ENCODE peak calls at places on chromosomes 12 and 14, in nine cellular contexts. One of them, this sample, is unnamed.
A peak's percentile ranks its signal among the peaks of the same experiment; 100 is the strongest.

GRCh38 chr12:94203796-94204195 is 55.4 kb downstream of the PLXNC1 start:
- DNase-seq in AG10803: no peak
- DNase-seq in AG09309: no peak
- DNase-seq in left ventricle myocardium inferior: no peak
- DNase-seq in K562: no peak
- DNase-seq in MM.1S: no peak
- DNase-seq in epithelial cell of proximal tubule: no peak
- DNase-seq in DND-41: no peak
- DNase-seq in sigmoid colon: no peak
- DNase-seq in this sample: no peak

GRCh38 chr14:61456720-61457119 is 135.3 kb downstream of the PRKCH start:
- DNase-seq in MM.1S: peak; percentile 58
- DNase-seq in K562: peak; percentile 68
- DNase-seq in AG09309: no peak
- DNase-seq in AG10803: peak; percentile 76
- DNase-seq in sigmoid colon: peak; percentile 87
- DNase-seq in left ventricle myocardium inferior: peak; percentile 74
- DNase-seq in epithelial cell of proximal tubule: no peak
- DNase-seq in DND-41: peak; percentile 85
- DNase-seq in this sample: peak; percentile 74

GRCh38 chr12:116697305-116698130 is 40.4 kb downstream of the SPRING1 start:
- DNase-seq in K562: peak; percentile 71
- DNase-seq in MM.1S: no peak
- DNase-seq in left ventricle myocardium inferior: peak; percentile 40
- DNase-seq in DND-41: peak; percentile 62
- DNase-seq in sigmoid colon: no peak
- DNase-seq in epithelial cell of proximal tubule: no peak
- DNase-seq in AG09309: no peak
- DNase-seq in AG10803: no peak
- DNase-seq in this sample: no peak

GRCh38 chr12:96806272-96806671 is 100.8 kb upstream of the NEDD1 start:
- DNase-seq in DND-41: no peak
- DNase-seq in MM.1S: no peak
- DNase-seq in left ventricle myocardium inferior: no peak
- DNase-seq in K562: no peak
- DNase-seq in AG09309: no peak
- DNase-seq in epithelial cell of proximal tubule: no peak
- DNase-seq in sigmoid colon: no peak
- DNase-seq in AG10803: no peak
- DNase-seq in this sample: no peak

GRCh38 chr12:104825408-104825807 is 132.7 kb downstream of the SLC41A2 start:
- DNase-seq in K562: peak; percentile 31
- DNase-seq in MM.1S: no peak
- DNase-seq in sigmoid colon: no peak
- DNase-seq in left ventricle myocardium inferior: no peak
- DNase-seq in epithelial cell of proximal tubule: no peak
- DNase-seq in DND-41: no peak
- DNase-seq in AG09309: no peak
- DNase-seq in AG10803: no peak
- DNase-seq in this sample: no peak

GRCh38 chr12:26011099-26011498 is 52.6 kb downstream of the RASSF8 start:
- DNase-seq in AG09309: peak; percentile 88
- DNase-seq in DND-41: no peak
- DNase-seq in left ventricle myocardium inferior: no peak
- DNase-seq in MM.1S: no peak
- DNase-seq in sigmoid colon: peak; percentile 71
- DNase-seq in AG10803: peak; percentile 96
- DNase-seq in epithelial cell of proximal tubule: no peak
- DNase-seq in K562: no peak
- DNase-seq in this sample: no peak

GRCh38 chr12:3968523-3968922 is 95.3 kb upstream of the PARP11 start:
- DNase-seq in MM.1S: no peak
- DNase-seq in DND-41: no peak
- DNase-seq in left ventricle myocardium inferior: no peak
- DNase-seq in AG09309: no peak
- DNase-seq in sigmoid colon: no peak
- DNase-seq in epithelial cell of proximal tubule: no peak
- DNase-seq in AG10803: no peak
- DNase-seq in K562: no peak
- DNase-seq in this sample: no peak

GRCh38 chr14:24051789-24052655 is at the start of gene CARMIL3:
- DNase-seq in MM.1S: peak; percentile 52
- DNase-seq in left ventricle myocardium inferior: peak; percentile 52
- DNase-seq in AG10803: peak; percentile 32
- DNase-seq in sigmoid colon: peak; percentile 77
- DNase-seq in K562: peak; percentile 81
- DNase-seq in epithelial cell of proximal tubule: no peak
- DNase-seq in AG09309: no peak
- DNase-seq in DND-41: peak; percentile 73
- DNase-seq in this sample: peak; percentile 64

GRCh38 chr14:102928412-102929348 is 6.2 kb downstream of the AMN start:
- DNase-seq in sigmoid colon: no peak
- DNase-seq in epithelial cell of proximal tubule: no peak
- DNase-seq in MM.1S: no peak
- DNase-seq in DND-41: peak; percentile 85
- DNase-seq in AG09309: no peak
- DNase-seq in AG10803: peak; percentile 17
- DNase-seq in left ventricle myocardium inferior: peak; percentile 58
- DNase-seq in K562: no peak
- DNase-seq in this sample: peak; percentile 46

GRCh38 chr12:120067084-120067869 is 49.3 kb downstream of the RAB35 start:
- DNase-seq in DND-41: no peak
- DNase-seq in K562: no peak
- DNase-seq in AG09309: no peak
- DNase-seq in sigmoid colon: no peak
- DNase-seq in MM.1S: no peak
- DNase-seq in left ventricle myocardium inferior: no peak
- DNase-seq in AG10803: no peak
- DNase-seq in epithelial cell of proximal tubule: no peak
- DNase-seq in this sample: no peak

DNA sequence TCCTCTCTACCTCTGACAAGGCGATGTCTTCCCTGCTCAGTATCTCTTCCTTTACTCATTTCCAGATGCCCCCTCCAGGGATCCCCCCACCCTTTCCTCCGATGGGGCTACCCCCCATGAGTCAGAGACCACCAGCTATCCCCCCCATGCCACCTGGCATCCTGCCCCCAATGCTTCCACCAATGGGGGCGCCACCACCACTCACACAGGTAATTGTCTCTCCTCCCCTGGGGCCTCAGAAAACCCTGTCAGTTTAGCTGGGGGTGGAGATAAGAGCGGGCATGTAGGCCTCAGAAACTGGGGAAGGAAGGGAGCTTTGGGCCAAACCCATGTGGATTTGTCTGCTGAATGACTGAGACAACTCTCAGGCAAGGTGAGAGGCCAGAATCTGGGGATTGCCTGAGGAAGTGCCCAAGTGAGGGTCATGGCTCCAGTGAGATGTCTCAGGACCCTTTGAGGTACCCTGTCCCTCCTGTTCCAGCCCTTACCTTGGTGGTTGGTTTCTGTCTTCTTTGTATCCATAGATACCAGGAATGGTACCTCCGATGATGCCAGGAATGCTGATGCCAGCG is 8.1 kb downstream of the PRPF40B start:
- DNase-seq in epithelial cell of proximal tubule: no peak
- DNase-seq in MM.1S: no peak
- DNase-seq in K562: no peak
- DNase-seq in left ventricle myocardium inferior: no peak
- DNase-seq in DND-41: no peak
- DNase-seq in AG09309: no peak
- DNase-seq in sigmoid colon: peak; percentile 54
- DNase-seq in AG10803: no peak
- DNase-seq in this sample: no peak
- TF ChIP-seq CTCF in epithelial cell of proximal tubule: no peak
- TF ChIP-seq CTCF in MM.1S: no peak
- TF ChIP-seq CTCF in K562: no peak
- TF ChIP-seq CTCF in left ventricle myocardium inferior: no peak
- TF ChIP-seq CTCF in DND-41: peak; percentile 20
- TF ChIP-seq CTCF in AG09309: no peak
- TF ChIP-seq CTCF in sigmoid colon: no peak
- TF ChIP-seq CTCF in AG10803: no peak
- TF ChIP-seq CTCF in this sample: no peak

GRCh38 chr14:32933943-32934890 is 4.5 kb upstream of the NPAS3 start:
- DNase-seq in K562: no peak
- DNase-seq in AG09309: no peak
- DNase-seq in AG10803: peak; percentile 29
- DNase-seq in sigmoid colon: peak; percentile 70
- DNase-seq in DND-41: no peak
- DNase-seq in left ventricle myocardium inferior: no peak
- DNase-seq in epithelial cell of proximal tubule: no peak
- DNase-seq in MM.1S: no peak
- DNase-seq in this sample: no peak

GRCh38 chr14:32932921-32933622 is 5.6 kb upstream of the NPAS3 start:
- DNase-seq in epithelial cell of proximal tubule: no peak
- DNase-seq in AG09309: no peak
- DNase-seq in left ventricle myocardium inferior: peak; percentile 27
- DNase-seq in AG10803: no peak
- DNase-seq in sigmoid colon: peak; percentile 70
- DNase-seq in MM.1S: no peak
- DNase-seq in DND-41: no peak
- DNase-seq in K562: no peak
- DNase-seq in this sample: no peak

GRCh38 chr14:32932302-32932920 is 6.3 kb upstream of the NPAS3 start:
- DNase-seq in epithelial cell of proximal tubule: no peak
- DNase-seq in K562: no peak
- DNase-seq in MM.1S: no peak
- DNase-seq in left ventricle myocardium inferior: no peak
- DNase-seq in AG10803: no peak
- DNase-seq in AG09309: no peak
- DNase-seq in DND-41: no peak
- DNase-seq in sigmoid colon: no peak
- DNase-seq in this sample: no peak

GRCh38 chr14:32934891-32935633 is 3.6 kb upstream of the NPAS3 start:
- DNase-seq in DND-41: no peak
- DNase-seq in epithelial cell of proximal tubule: no peak
- DNase-seq in left ventricle myocardium inferior: no peak
- DNase-seq in sigmoid colon: peak; percentile 68
- DNase-seq in MM.1S: no peak
- DNase-seq in K562: no peak
- DNase-seq in AG10803: peak; percentile 4
- DNase-seq in AG09309: no peak
- DNase-seq in this sample: no peak

DNA sequence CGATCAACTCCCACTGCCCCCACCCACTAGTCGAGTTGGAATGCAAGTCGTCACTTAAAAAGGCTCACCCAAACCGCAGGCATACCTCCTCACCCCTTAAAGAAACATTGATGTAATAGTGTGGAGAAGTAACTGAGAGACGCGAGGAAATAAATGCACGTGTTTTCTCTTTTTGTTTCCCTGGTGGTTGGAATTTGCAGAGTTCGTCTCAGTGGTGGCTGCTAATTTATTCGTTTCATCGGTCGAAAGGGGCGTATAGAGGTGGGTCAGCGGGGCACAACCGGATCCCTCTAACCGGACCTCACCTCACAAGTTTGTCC is 5.1 kb upstream of the NPAS3 start:
- DNase-seq in left ventricle myocardium inferior: no peak
- DNase-seq in sigmoid colon: no peak
- DNase-seq in AG10803: peak; percentile 51
- DNase-seq in AG09309: no peak
- DNase-seq in epithelial cell of proximal tubule: no peak
- DNase-seq in DND-41: no peak
- DNase-seq in MM.1S: no peak
- DNase-seq in K562: no peak
- DNase-seq in this sample: no peak
- TF ChIP-seq CTCF in left ventricle myocardium inferior: no peak
- TF ChIP-seq CTCF in sigmoid colon: peak; percentile 28
- TF ChIP-seq CTCF in AG10803: peak; percentile 51
- TF ChIP-seq CTCF in AG09309: peak; percentile 20
- TF ChIP-seq CTCF in epithelial cell of proximal tubule: peak; percentile 32
- TF ChIP-seq CTCF in DND-41: no peak
- TF ChIP-seq CTCF in MM.1S: no peak
- TF ChIP-seq CTCF in K562: no peak
- TF ChIP-seq CTCF in this sample: no peak

GRCh38 chr14:51738754-51739153 is 87.0 kb downstream of the FRMD6 start:
- DNase-seq in sigmoid colon: no peak
- DNase-seq in AG10803: no peak
- DNase-seq in AG09309: no peak
- DNase-seq in MM.1S: peak; percentile 59
- DNase-seq in DND-41: peak; percentile 16
- DNase-seq in K562: peak; percentile 2
- DNase-seq in left ventricle myocardium inferior: no peak
- DNase-seq in epithelial cell of proximal tubule: no peak
- DNase-seq in this sample: no peak
- TF ChIP-seq CTCF in sigmoid colon: no peak
- TF ChIP-seq CTCF in AG10803: no peak
- TF ChIP-seq CTCF in AG09309: no peak
- TF ChIP-seq CTCF in MM.1S: peak; percentile 24
- TF ChIP-seq CTCF in DND-41: no peak
- TF ChIP-seq CTCF in K562: no peak
- TF ChIP-seq CTCF in left ventricle myocardium inferior: no peak
- TF ChIP-seq CTCF in epithelial cell of proximal tubule: no peak
- TF ChIP-seq CTCF in this sample: no peak

DNA sequence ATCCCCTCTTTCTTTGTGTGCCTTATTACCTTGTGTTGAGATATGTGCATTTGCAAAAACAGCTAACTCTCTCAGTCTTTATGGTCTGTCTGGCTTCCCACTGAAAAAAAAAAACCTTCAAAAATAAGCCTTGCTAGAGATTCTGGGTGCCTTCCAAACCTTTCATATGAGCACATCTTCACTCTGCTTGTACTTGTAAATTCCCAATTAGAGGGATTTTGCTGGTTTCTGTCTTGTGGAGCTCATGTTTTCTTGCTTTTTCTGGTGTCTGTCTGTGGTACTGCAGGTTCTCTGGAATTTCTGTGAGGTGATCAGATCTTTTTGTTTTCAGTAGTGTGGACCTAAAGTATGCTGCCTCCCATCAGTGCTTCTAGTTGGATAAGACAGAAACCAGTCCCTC is 100.1 kb downstream of the PIK3C2G start:
- DNase-seq in AG09309: no peak
- DNase-seq in MM.1S: no peak
- DNase-seq in left ventricle myocardium inferior: no peak
- DNase-seq in sigmoid colon: no peak
- DNase-seq in DND-41: no peak
- DNase-seq in AG10803: peak; percentile 4
- DNase-seq in epithelial cell of proximal tubule: no peak
- DNase-seq in K562: no peak
- DNase-seq in this sample: no peak
- TF ChIP-seq CTCF in AG09309: no peak
- TF ChIP-seq CTCF in MM.1S: no peak
- TF ChIP-seq CTCF in left ventricle myocardium inferior: no peak
- TF ChIP-seq CTCF in sigmoid colon: no peak
- TF ChIP-seq CTCF in DND-41: no peak
- TF ChIP-seq CTCF in AG10803: peak; percentile 4
- TF ChIP-seq CTCF in epithelial cell of proximal tubule: no peak
- TF ChIP-seq CTCF in K562: no peak
- TF ChIP-seq CTCF in this sample: no peak

GRCh38 chr14:22865424-22866215 is 5.9 kb upstream of the LRP10 start:
- DNase-seq in MM.1S: no peak
- DNase-seq in AG09309: no peak
- DNase-seq in DND-41: peak; percentile 32
- DNase-seq in epithelial cell of proximal tubule: no peak
- DNase-seq in sigmoid colon: no peak
- DNase-seq in left ventricle myocardium inferior: no peak
- DNase-seq in K562: peak; percentile 66
- DNase-seq in AG10803: no peak
- DNase-seq in this sample: no peak
- TF ChIP-seq CTCF in MM.1S: peak; percentile 15
- TF ChIP-seq CTCF in AG09309: peak; percentile 26
- TF ChIP-seq CTCF in DND-41: peak; percentile 56
- TF ChIP-seq CTCF in epithelial cell of proximal tubule: peak; percentile 40
- TF ChIP-seq CTCF in sigmoid colon: no peak
- TF ChIP-seq CTCF in left ventricle myocardium inferior: no peak
- TF ChIP-seq CTCF in K562: peak; percentile 69
- TF ChIP-seq CTCF in AG10803: peak; percentile 19
- TF ChIP-seq CTCF in this sample: no peak